ENCODE peak calls at places on chromosomes 1 and 21, in seven cellular contexts. P, O, T, M, D, A and L are unnamed samples.
A peak's percentile ranks its signal among the peaks of the same experiment; 100 is the strongest.

GRCh38 chr1:52911541-52911940 is 10.0 kb downstream of the ECHDC2 start:
- DNase-seq in D (no peak), M (no peak), O (no peak), A (no peak), T (no peak), P (no peak), L (no peak)

GRCh38 chr1:24506706-24507422 is 4.2 kb downstream of the RCAN3 start:
- DNase-seq in T (no peak), P (no peak), A (no peak), D (no peak), M (no peak), O (no peak), L (no peak)

GRCh38 chr1:70017770-70018169 is 187.6 kb downstream of the LRRC40 start:
- DNase-seq in M (no peak), O (no peak), D (peak; percentile 36), P (no peak), A (no peak), T (no peak), L (no peak)

GRCh38 chr1:29408831-29409605 is 172.7 kb downstream of the PTPRU start:
- DNase-seq in P (no peak), T (no peak), O (no peak), M (no peak), A (no peak), D (no peak), L (no peak)

GRCh38 chr21:35303085-35303484 is 254.0 kb upstream of the RUNX1 start:
- DNase-seq in A (no peak), T (no peak), P (no peak), O (peak; percentile 90), D (peak; percentile 95), M (peak; percentile 66), L (peak; percentile 75)

GRCh38 chr1:3548156-3548893 is 63.0 kb downstream of the MEGF6 start:
- DNase-seq in M (peak; percentile 24), D (no peak), O (peak; percentile 46), A (no peak), T (no peak), P (no peak), L (no peak)

GRCh38 chr1:37697090-37697489 is 4.8 kb downstream of the CDCA8 start:
- DNase-seq in M (no peak), A (no peak), P (no peak), D (no peak), T (no peak), O (no peak), L (no peak)

GRCh38 chr1:207959141-207959825 is 48.4 kb upstream of the CD34 start:
- DNase-seq in T (peak; percentile 5), O (peak; percentile 24), D (peak; percentile 17), A (peak; percentile 65), P (peak; percentile 92), M (no peak), L (no peak)

GRCh38 chr1:171742577-171742922 is 685 bp upstream of the VAMP4 start:
- DNase-seq in T (peak; percentile 43), P (peak; percentile 46), M (no peak), O (peak; percentile 48), D (peak; percentile 57), A (peak; percentile 65), L (no peak)

GRCh38 chr21:34636961-34637360 is 22.0 kb upstream of the RCAN1 start:
- DNase-seq in P (no peak), D (no peak), O (no peak), A (no peak), M (no peak), T (no peak), L (no peak)

GRCh38 chr1:111271464-111271801 is 19.2 kb upstream of the CHIA start:
- DNase-seq in O (no peak), T (no peak), P (no peak), D (no peak), M (no peak), A (no peak), L (no peak)

GRCh38 chr1:199463521-199464127 is 563.9 kb upstream of the NR5A2 start:
- DNase-seq in O (peak; percentile 37), P (no peak), M (peak; percentile 54), A (no peak), T (peak; percentile 92), D (peak; percentile 45), L (no peak)

GRCh38 chr1:109659997-109660755 is 4.3 kb downstream of the GSTM4 start:
- DNase-seq in D (no peak), T (peak; percentile 1), A (no peak), P (no peak), M (no peak), O (no peak), L (peak; percentile 25)

DNA sequence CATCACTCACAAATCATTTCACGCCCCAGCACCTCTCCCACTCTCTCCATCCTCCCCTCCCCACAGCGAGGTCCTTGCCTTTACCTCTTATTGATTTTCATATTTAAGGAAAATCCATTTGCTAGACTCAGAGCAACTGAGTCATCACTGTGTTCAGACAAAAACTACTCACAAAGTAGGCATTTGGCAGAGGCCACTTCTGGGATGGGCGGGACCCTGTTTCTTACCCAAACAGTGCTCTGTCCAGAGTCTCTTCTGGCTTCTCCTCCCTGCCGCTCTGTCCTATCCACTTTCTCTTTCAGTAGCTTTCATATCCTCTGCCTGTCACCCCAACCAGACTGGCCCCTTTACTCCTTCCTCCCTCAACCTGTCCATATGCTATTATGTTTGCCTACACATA is 2.4 kb upstream of the NAV1 start:
- DNase-seq in A (peak; percentile 53), D (peak; percentile 78), P (no peak), T (no peak), M (no peak), O (peak; percentile 86), L (no peak)
- H3K4me3 ChIP-seq in A (no peak overlapping the region), D (no peak overlapping the region), P (no peak overlapping the region), T (no peak overlapping the region), M (peak overlapping the region; percentile 29), O (peak overlapping the region; percentile 45), L (peak overlapping the region; percentile 25)

GRCh38 chr1:155241851-155242264 is 13.4 kb downstream of the ENTREP3 start:
- DNase-seq in A (no peak), P (no peak), D (no peak), M (no peak), O (peak; percentile 20), T (no peak), L (no peak)

GRCh38 chr1:155241069-155241679 is 14.1 kb downstream of the ENTREP3 start:
- DNase-seq in D (peak; percentile 72), A (peak; percentile 86), P (peak; percentile 57), O (peak; percentile 85), T (peak; percentile 95), M (peak; percentile 59), L (peak; percentile 44)

GRCh38 chr1:155245163-155245524 is 10.1 kb downstream of the ENTREP3 start:
- DNase-seq in A (no peak), T (no peak), P (no peak), O (no peak), M (no peak), D (no peak), L (no peak)

GRCh38 chr1:155244368-155245162 is 10.7 kb downstream of the ENTREP3 start:
- DNase-seq in O (peak; percentile 98), D (peak; percentile 99), M (peak; percentile 99), P (peak; percentile 97), A (peak; percentile 99), T (peak; percentile 100), L (peak; percentile 99)

GRCh38 chr1:155242805-155243358 is 12.4 kb downstream of the ENTREP3 start:
- DNase-seq in O (no peak), D (no peak), T (no peak), A (no peak), P (no peak), M (no peak), L (no peak)
- H3K4me3 ChIP-seq in O (peak overlapping the region; percentile 75), D (peak overlapping the region; percentile 64), T (peak overlapping the region; percentile 56), A (peak overlapping the region; percentile 49), P (peak overlapping the region; percentile 51), M (peak overlapping the region; percentile 72), L (no peak overlapping the region)

GRCh38 chr1:205449750-205450443 is 5.9 kb downstream of the BLACAT1 start:
- DNase-seq in A (no peak), O (no peak), M (no peak), P (peak; percentile 59), D (peak; percentile 98), T (peak; percentile 69), L (no peak)
- H3K4me3 ChIP-seq in A (no peak overlapping the region), O (no peak overlapping the region), M (peak overlapping the region; percentile 44), P (no peak overlapping the region), D (peak overlapping the region; percentile 97), T (peak overlapping the region; percentile 6), L (no peak overlapping the region)

GRCh38 chr1:160375788-160376524 is 9.1 kb downstream of the NHLH1 start:
- DNase-seq in P (no peak), A (no peak), D (no peak), M (no peak), O (no peak), T (peak; percentile 75), L (no peak)
- H3K4me3 ChIP-seq in P (no peak overlapping the region), A (no peak overlapping the region), D (no peak overlapping the region), M (no peak overlapping the region), O (no peak overlapping the region), T (no peak overlapping the region), L (no peak overlapping the region)

GRCh38 chr1:117652421-117652820 is 46.6 kb downstream of the TENT5C start:
- DNase-seq in D (no peak), T (no peak), P (no peak), A (no peak), O (no peak), M (no peak), L (no peak)

GRCh38 chr1:117655220-117655577 is 49.4 kb downstream of the TENT5C start:
- DNase-seq in A (no peak), T (no peak), P (no peak), M (no peak), D (no peak), O (no peak), L (no peak)

GRCh38 chr1:117653195-117653594 is 47.3 kb downstream of the TENT5C start:
- DNase-seq in D (no peak), P (no peak), T (no peak), A (no peak), M (no peak), O (no peak), L (no peak)

GRCh38 chr1:117654485-117655219 is 48.8 kb downstream of the TENT5C start:
- DNase-seq in D (no peak), O (no peak), A (no peak), T (no peak), P (no peak), M (no peak), L (no peak)

GRCh38 chr1:117653732-117654484 is 48.1 kb downstream of the TENT5C start:
- DNase-seq in D (no peak), M (no peak), T (no peak), P (no peak), A (no peak), O (no peak), L (no peak)
- H3K4me3 ChIP-seq in D (no peak overlapping the region), M (no peak overlapping the region), T (no peak overlapping the region), P (no peak overlapping the region), A (no peak overlapping the region), O (no peak overlapping the region), L (no peak overlapping the region)

DNA sequence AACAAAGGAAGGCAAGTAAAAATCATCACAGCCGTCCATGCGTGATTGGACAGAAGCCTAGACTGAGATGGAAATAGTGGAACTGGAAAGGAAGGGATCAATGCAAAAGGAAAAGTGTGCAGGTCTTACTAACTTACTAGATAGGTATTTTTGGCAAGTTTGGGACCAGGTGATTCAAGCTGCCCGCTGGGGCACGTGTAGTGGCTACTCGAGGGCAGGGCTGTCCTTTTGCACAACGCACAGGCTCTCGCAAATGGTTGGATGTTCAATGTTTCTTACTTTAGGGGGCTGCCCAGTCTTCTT is 561 bp upstream of the ALG6 start:
- DNase-seq in P (no peak), M (no peak), A (no peak), D (no peak), O (no peak), T (no peak), L (no peak)
- H3K4me3 ChIP-seq in P (peak overlapping the region; percentile 69), M (peak overlapping the region; percentile 61), A (peak overlapping the region; percentile 69), D (peak overlapping the region; percentile 90), O (peak overlapping the region; percentile 63), T (peak overlapping the region; percentile 92), L (peak overlapping the region; percentile 97)